ENCODE peak calls at places on chromosomes 6 and 20, in nine cellular contexts. One of them, this sample, is unnamed.

GRCh38 chr6:96015321-96015790 is 418 bp upstream of the FUT9 start:
- DNase-seq in skeletal muscle cell: no peak
- DNase-seq in small intestine: no peak
- DNase-seq in HTR-8/SVneo: no peak
- DNase-seq in HAP-1: peak
- DNase-seq in tibial nerve: no peak
- DNase-seq in right lobe of liver: no peak
- DNase-seq in stomach: peak
- DNase-seq in kidney glomerular epithelial cell: no peak
- DNase-seq in this sample: no peak

GRCh38 chr6:53846250-53846649 is 51.4 kb downstream of the LRRC1 start:
- DNase-seq in skeletal muscle cell: no peak
- DNase-seq in small intestine: no peak
- DNase-seq in HTR-8/SVneo: no peak
- DNase-seq in HAP-1: no peak
- DNase-seq in tibial nerve: no peak
- DNase-seq in right lobe of liver: no peak
- DNase-seq in stomach: no peak
- DNase-seq in kidney glomerular epithelial cell: no peak
- DNase-seq in this sample: no peak

GRCh38 chr6:160215232-160215631 is 43.4 kb downstream of the SLC22A2 start:
- DNase-seq in skeletal muscle cell: no peak
- DNase-seq in small intestine: no peak
- DNase-seq in HTR-8/SVneo: no peak
- DNase-seq in HAP-1: no peak
- DNase-seq in tibial nerve: no peak
- DNase-seq in right lobe of liver: no peak
- DNase-seq in stomach: no peak
- DNase-seq in kidney glomerular epithelial cell: no peak
- DNase-seq in this sample: no peak

GRCh38 chr20:8621021-8621420 is 447.9 kb upstream of the PLCB4 start:
- DNase-seq in skeletal muscle cell: no peak
- DNase-seq in small intestine: no peak
- DNase-seq in HTR-8/SVneo: no peak
- DNase-seq in HAP-1: peak
- DNase-seq in tibial nerve: no peak
- DNase-seq in right lobe of liver: no peak
- DNase-seq in stomach: no peak
- DNase-seq in kidney glomerular epithelial cell: no peak
- DNase-seq in this sample: no peak

GRCh38 chr6:166955865-166956443 is 396 bp downstream of the RNASET2 start:
- DNase-seq in skeletal muscle cell: no peak
- DNase-seq in small intestine: no peak
- DNase-seq in HTR-8/SVneo: no peak
- DNase-seq in HAP-1: no peak
- DNase-seq in tibial nerve: no peak
- DNase-seq in right lobe of liver: peak
- DNase-seq in stomach: peak
- DNase-seq in kidney glomerular epithelial cell: no peak
- DNase-seq in this sample: no peak

GRCh38 chr6:90399970-90400369 is 103.3 kb upstream of the BACH2 start:
- DNase-seq in skeletal muscle cell: no peak
- DNase-seq in small intestine: no peak
- DNase-seq in HTR-8/SVneo: no peak
- DNase-seq in HAP-1: no peak
- DNase-seq in tibial nerve: no peak
- DNase-seq in right lobe of liver: no peak
- DNase-seq in stomach: no peak
- DNase-seq in kidney glomerular epithelial cell: no peak
- DNase-seq in this sample: no peak

GRCh38 chr6:151681426-151682059 is 125.9 kb upstream of the ESR1 start:
- DNase-seq in skeletal muscle cell: no peak
- DNase-seq in small intestine: no peak
- DNase-seq in HTR-8/SVneo: no peak
- DNase-seq in HAP-1: no peak
- DNase-seq in tibial nerve: no peak
- DNase-seq in right lobe of liver: peak
- DNase-seq in stomach: no peak
- DNase-seq in kidney glomerular epithelial cell: no peak
- DNase-seq in this sample: peak

GRCh38 chr20:41862476-41862875 is 244.3 kb upstream of the CHD6 start:
- DNase-seq in skeletal muscle cell: no peak
- DNase-seq in small intestine: no peak
- DNase-seq in HTR-8/SVneo: no peak
- DNase-seq in HAP-1: no peak
- DNase-seq in tibial nerve: no peak
- DNase-seq in right lobe of liver: no peak
- DNase-seq in stomach: no peak
- DNase-seq in kidney glomerular epithelial cell: no peak
- DNase-seq in this sample: no peak

GRCh38 chr20:21548390-21549035 is 34.6 kb upstream of the NKX2-2 start:
- DNase-seq in skeletal muscle cell: no peak
- DNase-seq in small intestine: no peak
- DNase-seq in HTR-8/SVneo: no peak
- DNase-seq in HAP-1: no peak
- DNase-seq in tibial nerve: no peak
- DNase-seq in right lobe of liver: no peak
- DNase-seq in stomach: no peak
- DNase-seq in kidney glomerular epithelial cell: no peak
- DNase-seq in this sample: no peak

GRCh38 chr6:161210857-161211256 is 63.0 kb downstream of the AGPAT4 start:
- DNase-seq in skeletal muscle cell: no peak
- DNase-seq in small intestine: no peak
- DNase-seq in HTR-8/SVneo: no peak
- DNase-seq in HAP-1: no peak
- DNase-seq in tibial nerve: no peak
- DNase-seq in right lobe of liver: no peak
- DNase-seq in stomach: no peak
- DNase-seq in kidney glomerular epithelial cell: no peak
- DNase-seq in this sample: no peak

GRCh38 chr6:82872092-82872635 is 193.5 kb downstream of the UBE3D start:
- DNase-seq in skeletal muscle cell: no peak
- DNase-seq in small intestine: no peak
- DNase-seq in HTR-8/SVneo: no peak
- DNase-seq in HAP-1: no peak
- DNase-seq in tibial nerve: no peak
- DNase-seq in right lobe of liver: no peak
- DNase-seq in stomach: no peak
- DNase-seq in kidney glomerular epithelial cell: peak
- DNase-seq in this sample: no peak

GRCh38 chr6:127148511-127148910 is 30.0 kb downstream of the RSPO3 start:
- DNase-seq in skeletal muscle cell: no peak
- DNase-seq in small intestine: no peak
- DNase-seq in HTR-8/SVneo: no peak
- DNase-seq in HAP-1: no peak
- DNase-seq in tibial nerve: no peak
- DNase-seq in right lobe of liver: no peak
- DNase-seq in stomach: no peak
- DNase-seq in kidney glomerular epithelial cell: no peak
- DNase-seq in this sample: no peak

GRCh38 chr20:35515949-35516645 is 13.4 kb downstream of the C20orf173 start:
- DNase-seq in skeletal muscle cell: peak
- DNase-seq in small intestine: no peak
- DNase-seq in HTR-8/SVneo: peak
- DNase-seq in HAP-1: no peak
- DNase-seq in tibial nerve: no peak
- DNase-seq in right lobe of liver: no peak
- DNase-seq in stomach: peak
- DNase-seq in kidney glomerular epithelial cell: peak
- DNase-seq in this sample: no peak

GRCh38 chr20:58818585-58819285 is 32.0 kb downstream of the GNAS-AS1 start:
- DNase-seq in skeletal muscle cell: peak
- DNase-seq in small intestine: peak
- DNase-seq in HTR-8/SVneo: peak
- DNase-seq in HAP-1: no peak
- DNase-seq in tibial nerve: no peak
- DNase-seq in right lobe of liver: no peak
- DNase-seq in stomach: no peak
- DNase-seq in kidney glomerular epithelial cell: peak
- DNase-seq in this sample: no peak

GRCh38 chr20:38497246-38497645 is 24.6 kb downstream of the RALGAPB start:
- DNase-seq in skeletal muscle cell: no peak
- DNase-seq in small intestine: no peak
- DNase-seq in HTR-8/SVneo: no peak
- DNase-seq in HAP-1: no peak
- DNase-seq in tibial nerve: no peak
- DNase-seq in right lobe of liver: no peak
- DNase-seq in stomach: no peak
- DNase-seq in kidney glomerular epithelial cell: no peak
- DNase-seq in this sample: no peak

GRCh38 chr6:52503853-52504777 is 72.7 kb downstream of the TRAM2 start:
- DNase-seq in skeletal muscle cell: peak
- DNase-seq in small intestine: peak
- DNase-seq in HTR-8/SVneo: peak
- DNase-seq in HAP-1: peak
- DNase-seq in tibial nerve: peak
- DNase-seq in right lobe of liver: peak
- DNase-seq in stomach: peak
- DNase-seq in kidney glomerular epithelial cell: peak
- DNase-seq in this sample: peak